ENCODE peak calls at places on chromosomes 13 and 19, in five cellular contexts. K is K562, S is SK-N-SH, X is GM12878, P is HepG2. I is an unnamed sample.

GRCh38 chr19:30888937-30889336 is 460.3 kb downstream of the TSHZ3 start:
- DNase-seq in K (no peak), S (no peak), X (no peak), P (no peak), I (no peak)

GRCh38 chr19:45098521-45099464 is 5.8 kb downstream of the PPP1R37 start:
- DNase-seq in K (no peak), S (no peak), X (no peak), P (peak; percentile 40), I (no peak)

GRCh38 chr19:32539240-32539916 is 41.6 kb upstream of the PDCD5 start:
- DNase-seq in K (no peak), S (no peak), X (no peak), P (peak; percentile 63), I (no peak)

GRCh38 chr13:110163020-110163658 is 143.8 kb downstream of the COL4A1 start:
- DNase-seq in K (no peak), S (peak; percentile 52), X (no peak), P (no peak), I (no peak)

GRCh38 chr13:101514695-101515275 is 62.3 kb downstream of the ITGBL1 start:
- DNase-seq in K (peak; percentile 8), S (peak; percentile 17), X (no peak), P (peak; percentile 48), I (peak; percentile 3)

GRCh38 chr13:101065314-101065713 is 351.0 kb downstream of the NALCN start:
- DNase-seq in K (no peak), S (no peak), X (no peak), P (no peak), I (no peak)

GRCh38 chr13:77511552-77511951 is 24.0 kb upstream of the SCEL start:
- DNase-seq in K (no peak), S (no peak), X (no peak), P (no peak), I (no peak)

GRCh38 chr13:51729853-51730553 is 74.0 kb downstream of the DHRS12 start:
- DNase-seq in K (peak; percentile 3), S (no peak), X (no peak), P (peak; percentile 70), I (no peak)

GRCh38 chr13:112634102-112634501 is 46.1 kb upstream of the TUBGCP3 start:
- DNase-seq in K (peak; percentile 25), S (no peak), X (no peak), P (no peak), I (no peak)

GRCh38 chr19:33426621-33427475 is 53.3 kb downstream of the CEBPG start:
- DNase-seq in K (no peak), S (no peak), X (no peak), P (no peak), I (no peak)

GRCh38 chr19:8355631-8356402 is 8.1 kb upstream of the ANGPTL4 start:
- DNase-seq in K (peak; percentile 86), S (no peak), X (no peak), P (peak; percentile 72), I (no peak)

GRCh38 chr13:84645196-84646071 is 763.2 kb upstream of the SLITRK1 start:
- DNase-seq in K (no peak), S (no peak), X (no peak), P (no peak), I (no peak)

GRCh38 chr19:46890423-46891170 is 29.8 kb downstream of the ARHGAP35 start:
- DNase-seq in K (no peak), S (no peak), X (no peak), P (peak; percentile 99), I (no peak)

GRCh38 chr19:45994456-45994988 is 745 bp upstream of the CCDC61 start:
- DNase-seq in K (no peak), S (no peak), X (no peak), P (no peak), I (no peak)

GRCh38 chr19:47110521-47111080 is 3.0 kb downstream of the ZC3H4 start:
- DNase-seq in K (peak; percentile 49), S (no peak), X (no peak), P (no peak), I (peak; percentile 4)

GRCh38 chr13:26837997-26838396 is 77.4 kb upstream of the GPR12 start:
- DNase-seq in K (no peak), S (no peak), X (no peak), P (no peak), I (no peak)

GRCh38 chr19:37362733-37363132 is 8.2 kb upstream of the ZNF527 start:
- DNase-seq in K (peak; percentile 42), S (peak; percentile 14), X (no peak), P (peak; percentile 42), I (no peak)

GRCh38 chr13:65921933-65922332 is 1308.2 kb downstream of the PCDH9 start:
- DNase-seq in K (no peak), S (no peak), X (no peak), P (no peak), I (no peak)

GRCh38 chr13:51619614-51620013 is 35.4 kb downstream of the WDFY2 start:
- DNase-seq in K (no peak), S (no peak), X (no peak), P (no peak), I (no peak)

GRCh38 chr13:62357887-62358645 is 942.4 kb upstream of the PCDH20 start:
- DNase-seq in K (peak; percentile 6), S (no peak), X (peak; percentile 12), P (peak; percentile 60), I (peak; percentile 90)

DNA sequence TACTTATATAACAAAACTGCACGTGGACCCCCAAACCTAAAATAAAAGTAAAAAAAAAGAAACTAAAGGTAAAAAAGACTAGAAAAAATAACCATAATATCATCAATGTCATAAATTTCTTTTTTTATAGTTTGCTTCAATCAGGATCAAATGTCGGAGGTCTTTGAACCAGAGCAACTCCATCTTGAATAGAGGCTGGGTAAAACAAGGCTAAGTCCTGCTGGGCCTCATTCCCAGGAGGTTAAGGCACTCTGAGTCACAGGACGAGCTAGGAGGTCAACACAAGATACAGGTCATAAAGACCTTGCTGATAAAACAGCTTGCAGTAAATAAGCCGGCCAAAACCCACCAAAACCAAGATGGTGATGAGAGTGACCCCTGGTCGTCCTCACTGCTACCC is 24.0 kb downstream of the TPT1 start:
- DNase-seq in K (no peak), S (no peak), X (no peak), P (no peak), I (no peak)
- TF ChIP-seq FOXM1 in K (no peak), S (no peak), X (no peak), P (no peak), I (no peak)

DNA sequence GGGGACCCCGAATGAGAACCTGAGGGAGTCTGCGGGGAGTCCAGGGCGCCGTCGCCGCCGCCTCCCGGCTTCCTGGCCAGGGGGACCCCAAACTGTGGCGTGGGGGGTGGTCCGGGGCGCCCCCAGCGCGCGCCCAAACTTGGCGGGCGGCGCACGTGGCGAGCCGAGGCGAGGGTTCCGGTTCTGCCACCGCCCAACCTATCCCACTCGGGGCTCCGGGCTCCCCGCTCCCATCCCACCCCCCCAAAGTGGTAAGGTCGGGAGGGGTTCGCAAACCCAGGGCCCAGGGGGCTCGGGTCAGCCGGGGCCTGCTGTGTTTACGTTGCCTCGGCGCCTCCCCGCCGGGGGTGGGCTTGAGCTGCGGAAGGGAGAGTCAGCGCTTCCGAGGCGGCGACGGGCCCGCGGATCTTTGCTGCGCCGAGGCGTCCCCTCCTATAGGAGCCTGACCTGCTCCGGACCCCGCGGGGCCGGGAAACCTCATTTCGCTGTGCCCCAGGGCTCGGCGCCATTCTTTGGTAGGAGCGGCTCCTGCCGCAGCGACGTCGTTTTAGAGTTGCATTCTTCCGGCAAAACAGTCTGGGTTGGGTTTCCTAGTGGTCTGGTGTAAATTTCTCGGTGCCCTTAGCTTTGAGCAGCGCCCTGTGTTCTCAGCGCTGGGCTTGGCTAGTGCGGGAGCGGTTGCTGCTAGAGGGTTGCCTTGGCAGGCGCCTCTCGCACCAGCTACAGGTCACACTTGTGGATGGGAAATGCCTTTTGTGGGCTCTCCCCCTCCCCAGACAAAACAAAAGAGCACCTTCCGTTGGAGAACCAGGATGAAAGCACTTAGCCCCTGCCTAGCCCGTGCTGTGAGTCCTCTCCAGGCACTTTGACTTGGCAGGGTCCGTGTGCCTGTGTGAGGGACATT is 1.2 kb downstream of the DAZAP1 start:
- DNase-seq in K (peak; percentile 62), S (peak; percentile 71), X (no peak), P (no peak), I (no peak)
- TF ChIP-seq FOXM1 in K (no peak), S (no peak), X (no peak), P (no peak), I (no peak)

GRCh38 chr13:106038752-106039151 is 496.7 kb downstream of the EFNB2 start:
- DNase-seq in K (no peak), S (no peak), X (no peak), P (no peak), I (no peak)
- TF ChIP-seq FOXM1 in K (no peak), S (no peak), X (no peak), P (no peak), I (no peak)

DNA sequence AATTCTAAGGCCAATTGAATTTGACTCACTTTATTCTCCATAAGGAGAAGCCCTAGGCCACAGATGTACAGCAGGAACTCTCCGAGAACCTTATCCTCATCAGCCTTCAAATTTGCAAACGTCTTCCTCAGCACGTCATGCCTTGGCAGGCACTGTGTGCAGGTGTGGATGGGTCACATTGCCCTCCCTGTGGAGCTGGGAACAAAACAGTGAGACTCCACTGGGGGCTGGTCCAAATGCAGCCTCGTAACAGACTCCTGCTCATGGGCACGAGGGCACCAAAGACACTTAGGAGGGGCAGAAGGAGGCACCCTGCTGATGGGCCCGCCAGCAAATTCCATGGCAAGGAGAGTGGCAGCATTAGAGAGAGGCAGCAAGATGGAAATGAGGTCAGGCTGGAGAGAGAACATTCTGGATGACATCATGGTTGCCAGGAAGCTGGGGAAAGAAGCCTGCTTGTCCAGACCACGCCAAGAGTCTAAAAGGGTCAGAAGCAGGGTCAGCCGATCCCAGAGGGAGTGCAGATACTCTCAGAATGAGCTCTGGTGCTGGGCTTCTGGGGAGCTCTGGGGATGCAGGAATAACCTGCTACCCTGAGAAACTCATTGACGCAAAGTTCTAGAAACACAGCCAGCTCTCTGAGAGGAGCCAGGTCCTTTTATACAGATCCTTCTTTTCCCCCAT is 242.2 kb downstream of the B3GLCT start:
- DNase-seq in K (no peak), S (no peak), X (no peak), P (no peak), I (no peak)
- TF ChIP-seq FOXM1 in K (no peak), S (no peak), X (no peak), P (no peak), I (no peak)

GRCh38 chr13:99383946-99384345 is 76.7 kb upstream of the GPR183 start:
- DNase-seq in K (no peak), S (no peak), X (no peak), P (no peak), I (no peak)

GRCh38 chr13:99380921-99381645 is 73.9 kb upstream of the GPR183 start:
- DNase-seq in K (no peak), S (no peak), X (peak; percentile 82), P (no peak), I (no peak)

GRCh38 chr13:99383511-99383921 is 76.3 kb upstream of the GPR183 start:
- DNase-seq in K (no peak), S (no peak), X (no peak), P (no peak), I (no peak)

GRCh38 chr13:99384468-99384867 is 77.3 kb upstream of the GPR183 start:
- DNase-seq in K (no peak), S (no peak), X (no peak), P (no peak), I (no peak)

GRCh38 chr13:99382428-99383133 is 75.4 kb upstream of the GPR183 start:
- DNase-seq in K (no peak), S (no peak), X (no peak), P (no peak), I (no peak)
- TF ChIP-seq FOXM1 in K (no peak), S (no peak), X (no peak), P (no peak), I (no peak)

GRCh38 chr19:16619456-16619855 is 8.5 kb downstream of the MED26 start:
- DNase-seq in K (no peak), S (no peak), X (no peak), P (no peak), I (no peak)
- TF ChIP-seq FOXM1 in K (no peak), S (no peak), X (no peak), P (no peak), I (no peak)